ENCODE peak calls at places on chromosomes 13 and 19, in ten cellular contexts. P is heart left ventricle, O is left lung, R is cardiac muscle cell, X is right atrium auricular region, G is upper lobe of left lung, J is hepatocyte, F is sigmoid colon, Q is esophagus squamous epithelium, Z is RWPE2. L is an unnamed sample. For H3K4me1, the result is how much of the 10 kb centered on the place peaks cover.

GRCh38 chr19:8310342-8311055 is 2.3 kb upstream of the CD320 start:
- DNase-seq in F (peak), Q (no peak), O (peak), R (no peak), P (peak), J (no peak), G (no peak), X (no peak), Z (peak), L (peak)

GRCh38 chr19:2982556-2982955 is 5.2 kb downstream of the TLE6 start:
- DNase-seq in P (no peak), O (no peak), R (no peak), F (no peak), X (no peak), G (no peak), J (no peak), Q (no peak), Z (no peak), L (no peak)

GRCh38 chr19:49840736-49841249 is 10.2 kb upstream of the PTOV1 start:
- DNase-seq in O (no peak), R (no peak), Z (no peak), Q (no peak), G (no peak), X (no peak), P (no peak), J (no peak), F (no peak), L (no peak)

GRCh38 chr13:29958476-29958875 is 108.1 kb upstream of the UBL3 start:
- DNase-seq in F (no peak), X (no peak), R (no peak), Q (no peak), O (no peak), Z (no peak), J (no peak), P (no peak), G (no peak), L (no peak)

GRCh38 chr13:107275312-107275711 is 707.4 kb upstream of the ARGLU1 start:
- DNase-seq in J (no peak), O (no peak), G (no peak), R (no peak), X (no peak), P (no peak), F (no peak), Z (no peak), Q (no peak), L (no peak)

GRCh38 chr19:6087074-6087506 is 23.2 kb downstream of the RFX2 start:
- DNase-seq in X (no peak), R (no peak), Z (no peak), G (no peak), O (no peak), F (no peak), Q (no peak), J (peak), P (no peak), L (no peak)

GRCh38 chr13:52746141-52746540 is 6.5 kb upstream of the CNMD start:
- DNase-seq in J (no peak), Q (no peak), X (no peak), Z (no peak), R (no peak), G (no peak), O (no peak), P (no peak), F (no peak), L (no peak)

GRCh38 chr13:21243843-21244184 is 67.4 kb downstream of the MRPL57 start:
- DNase-seq in J (no peak), X (no peak), O (no peak), Z (no peak), F (no peak), Q (no peak), G (no peak), R (no peak), P (no peak), L (no peak)

GRCh38 chr19:18023596-18024212 is 15.7 kb downstream of the ARRDC2 start:
- DNase-seq in Q (peak), G (peak), F (peak), O (peak), X (peak), J (no peak), Z (no peak), R (peak), P (peak), L (no peak)

GRCh38 chr13:112443191-112444000 is 67.2 kb downstream of the SPACA7 start:
- DNase-seq in Z (no peak), G (peak), R (no peak), O (no peak), F (peak), P (no peak), Q (no peak), X (peak), J (no peak), L (peak)

DNA sequence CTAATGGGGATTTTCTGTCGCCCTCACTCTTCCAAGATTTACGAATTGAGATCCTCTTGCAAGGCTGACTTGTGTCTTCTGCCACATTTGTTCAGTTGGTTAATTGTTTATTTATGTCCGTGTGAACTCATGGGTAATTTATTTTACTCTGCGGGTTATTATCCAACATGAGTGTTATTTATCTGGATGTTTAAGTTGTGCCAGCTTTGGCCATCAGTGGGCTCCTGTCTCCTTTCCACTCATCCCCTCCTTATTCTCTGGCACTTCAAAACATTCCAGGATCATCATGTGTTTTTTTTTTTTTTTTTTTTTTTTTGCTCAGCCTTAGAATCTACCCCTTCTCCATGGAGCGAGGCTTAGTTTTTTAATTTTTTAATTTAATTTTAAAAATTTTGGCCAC is 19.0 kb downstream of the ACP7 start:
- DNase-seq in P (no peak), Q (no peak), G (no peak), O (no peak), Z (no peak), J (no peak), R (no peak), F (no peak), X (no peak), L (no peak)
- H3K4me3 ChIP-seq in P (no peak), Q (no peak), G (no peak), O (no peak), Z (no peak), J (no peak), R (no peak), F (no peak), X (no peak), L (no peak)

DNA sequence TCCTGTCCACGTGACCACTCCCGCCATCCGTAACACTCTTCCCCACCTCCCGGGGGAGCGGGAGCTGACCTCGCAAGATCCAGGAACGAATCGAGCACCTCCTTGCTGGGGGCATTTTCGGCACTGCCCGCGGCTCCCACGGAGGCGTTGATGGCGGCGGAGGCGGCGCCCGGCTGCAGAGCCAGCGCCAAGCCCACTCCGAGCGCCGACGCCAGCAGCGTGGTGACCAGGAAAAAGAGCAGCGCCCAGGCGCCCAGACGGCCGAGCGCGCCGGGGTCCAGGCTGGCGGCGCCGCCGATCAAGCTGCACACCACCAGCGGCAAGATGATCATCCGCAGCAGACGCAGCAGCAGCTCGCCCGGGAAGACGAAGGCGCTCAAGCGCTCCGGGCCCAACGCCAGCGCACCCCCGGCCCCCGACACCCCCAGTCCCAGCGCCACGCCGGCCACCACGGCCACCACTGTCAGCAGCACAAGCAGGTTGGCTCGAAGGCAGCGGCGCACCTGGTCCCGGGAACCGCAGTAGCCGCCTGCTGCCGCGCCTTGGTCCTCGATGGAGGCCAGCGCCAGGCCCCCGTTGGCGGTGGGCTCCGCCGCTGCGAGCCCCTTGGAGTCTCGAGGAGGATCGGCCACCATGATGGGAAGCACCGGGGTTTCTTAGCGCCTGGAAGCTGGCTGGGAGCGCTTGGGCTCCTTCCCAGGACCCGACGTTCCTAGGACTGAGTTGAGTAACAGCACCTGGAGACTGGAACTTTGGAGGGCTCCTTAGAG is 878 bp downstream of the SLC1A5 start:
- DNase-seq in Z (no peak), R (peak), G (peak), X (peak), P (peak), J (peak), O (peak), F (peak), Q (no peak), L (peak)
- H3K4me1 ChIP-seq in Z (under half), R (under half), G (half or more), X (under half), P (under half), J (under half), O (under half), F (half or more), Q (half or more), L (under half)

DNA sequence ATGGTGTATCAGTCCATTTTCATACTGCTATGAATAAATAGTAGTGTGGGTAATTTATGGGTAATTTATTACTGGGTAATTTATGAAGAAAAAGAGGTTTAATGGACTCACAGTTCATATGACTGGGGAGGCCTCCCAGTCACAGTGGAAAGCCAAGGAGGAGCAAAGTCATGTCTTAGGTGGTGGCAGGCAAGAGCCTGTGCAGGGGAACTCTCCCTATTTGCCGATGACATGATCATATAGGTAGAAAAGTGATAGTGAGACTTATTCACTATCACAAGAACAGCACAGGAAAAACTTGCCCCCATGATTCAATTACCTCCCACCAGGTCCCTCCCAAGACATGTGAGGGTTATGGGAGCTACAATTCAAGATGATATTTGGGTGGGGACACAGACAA is 1137.7 kb downstream of the UQCRFS1 start:
- DNase-seq in R (no peak), Z (no peak), P (no peak), Q (no peak), O (no peak), J (no peak), G (no peak), F (no peak), X (no peak), L (no peak)
- H3K4me3 ChIP-seq in R (no peak), Z (no peak), P (no peak), Q (no peak), O (no peak), J (no peak), G (no peak), F (no peak), X (no peak), L (no peak)

GRCh38 chr13:110377178-110378175 is 70.4 kb downstream of the COL4A2 start:
- DNase-seq in R (no peak), J (no peak), O (no peak), X (no peak), G (no peak), Z (no peak), F (no peak), P (no peak), Q (no peak), L (no peak)

GRCh38 chr13:110373617-110374016 is 66.5 kb downstream of the COL4A2 start:
- DNase-seq in J (no peak), O (no peak), R (no peak), F (no peak), Q (no peak), G (no peak), X (no peak), P (no peak), Z (no peak), L (no peak)

GRCh38 chr13:110374644-110375370 is 67.7 kb downstream of the COL4A2 start:
- DNase-seq in O (no peak), P (no peak), Z (no peak), X (no peak), J (no peak), R (no peak), G (no peak), F (no peak), Q (no peak), L (no peak)

GRCh38 chr13:110379358-110379757 is 72.3 kb downstream of the COL4A2 start:
- DNase-seq in X (no peak), P (no peak), F (no peak), R (no peak), G (no peak), Z (no peak), J (no peak), O (no peak), Q (no peak), L (no peak)

GRCh38 chr13:110376120-110376519 is 69.0 kb downstream of the COL4A2 start:
- DNase-seq in X (no peak), Z (no peak), G (no peak), Q (no peak), F (no peak), P (no peak), O (no peak), R (no peak), J (peak), L (no peak)
- H3K4me1 ChIP-seq in X (half or more), Z (under half), G (under half), Q (half or more), F (half or more), P (half or more), O (under half), R (under half), J (under half), L (under half)

GRCh38 chr19:56350416-56351045 is 35.9 kb upstream of the ZSCAN5A start:
- DNase-seq in J (peak), Z (no peak), Q (no peak), P (peak), O (no peak), R (peak), F (no peak), X (no peak), G (peak), L (no peak)

GRCh38 chr19:56347163-56347778 is 32.6 kb upstream of the ZSCAN5A start:
- DNase-seq in X (no peak), O (no peak), Z (no peak), F (no peak), P (no peak), R (no peak), G (no peak), Q (no peak), J (no peak), L (no peak)

GRCh38 chr19:56351208-56351607 is 36.6 kb upstream of the ZSCAN5A start:
- DNase-seq in O (no peak), J (no peak), X (no peak), Q (no peak), F (no peak), Z (no peak), G (no peak), R (no peak), P (no peak), L (no peak)

GRCh38 chr19:56348289-56348877 is 33.7 kb upstream of the ZSCAN5A start:
- DNase-seq in X (no peak), R (peak), F (no peak), Q (no peak), J (no peak), P (no peak), G (no peak), Z (no peak), O (no peak), L (no peak)
- H3K4me3 ChIP-seq in X (no peak), R (no peak), F (no peak), Q (no peak), J (no peak), P (no peak), G (no peak), Z (no peak), O (no peak), L (no peak)

GRCh38 chr13:24151864-24152263 is 8.7 kb upstream of the SPATA13 start:
- DNase-seq in X (no peak), Q (no peak), F (no peak), J (no peak), G (no peak), R (no peak), P (no peak), Z (no peak), O (no peak), L (no peak)

GRCh38 chr13:24152292-24153214 is 8.0 kb upstream of the SPATA13 start:
- DNase-seq in O (no peak), J (no peak), F (no peak), G (no peak), X (no peak), R (no peak), Z (no peak), Q (no peak), P (no peak), L (peak)

GRCh38 chr13:24150613-24151012 is 9.9 kb upstream of the SPATA13 start:
- DNase-seq in X (no peak), J (no peak), Z (no peak), G (no peak), O (no peak), Q (no peak), F (no peak), R (no peak), P (no peak), L (no peak)

GRCh38 chr13:24153347-24153746 is 7.2 kb upstream of the SPATA13 start:
- DNase-seq in P (no peak), R (no peak), J (no peak), F (no peak), G (no peak), Z (no peak), X (no peak), O (no peak), Q (no peak), L (no peak)

DNA sequence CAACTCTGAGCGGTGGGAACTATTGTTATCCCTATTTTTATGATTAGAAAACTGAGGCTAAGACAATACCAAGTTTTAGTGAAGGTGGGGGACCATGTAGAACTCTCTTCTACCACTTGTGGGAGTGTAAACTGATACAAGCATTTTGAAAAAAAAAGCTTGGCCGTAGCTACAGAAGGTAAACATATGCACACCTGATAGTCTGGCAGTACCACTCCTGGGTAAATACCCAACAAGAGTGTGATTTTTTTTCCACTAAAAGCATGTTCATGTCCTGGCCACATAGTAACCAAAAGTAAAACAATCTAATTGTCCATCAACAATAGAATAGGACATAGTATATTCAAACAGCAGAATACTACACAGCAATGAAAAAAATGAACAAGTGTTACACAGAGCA is 6.5 kb upstream of the SPATA13 start:
- DNase-seq in X (no peak), O (no peak), G (no peak), Z (no peak), P (no peak), Q (no peak), J (no peak), R (no peak), F (no peak), L (no peak)
- H3K4me1 ChIP-seq in X (under half), O (under half), G (under half), Z (under half), P (under half), Q (under half), J (under half), R (under half), F (under half), L (under half)

GRCh38 chr19:870963-871401 is 11.5 kb downstream of the CFD start:
- DNase-seq in Z (no peak), J (no peak), F (peak), G (no peak), X (no peak), P (peak), O (no peak), R (peak), Q (no peak), L (no peak)

GRCh38 chr19:870314-870713 is 10.8 kb downstream of the CFD start:
- DNase-seq in Z (no peak), J (no peak), Q (no peak), X (no peak), F (no peak), R (no peak), G (no peak), O (no peak), P (no peak), L (no peak)

GRCh38 chr19:873084-874019 is 13.9 kb downstream of the CFD start:
- DNase-seq in Q (peak), Z (no peak), F (no peak), X (no peak), P (no peak), R (peak), J (no peak), O (no peak), G (no peak), L (no peak)

GRCh38 chr19:872266-872951 is 12.9 kb downstream of the CFD start:
- DNase-seq in Z (peak), G (peak), O (no peak), J (peak), P (peak), X (no peak), R (peak), Q (peak), F (no peak), L (no peak)

GRCh38 chr19:871446-872265 is 12.2 kb downstream of the CFD start:
- DNase-seq in X (no peak), J (no peak), P (no peak), Z (no peak), R (peak), F (no peak), G (no peak), Q (no peak), O (no peak), L (no peak)
- H3K4me3 ChIP-seq in X (no peak), J (no peak), P (no peak), Z (no peak), R (no peak), F (no peak), G (no peak), Q (no peak), O (no peak), L (no peak)

L was measured in SJSA1.